ENCODE peak calls at places on chromosomes 13 and 19, in six cellular contexts. R, F, C, V, I and G are unnamed samples.

GRCh38 chr19:16315825-16316505 is 8.7 kb upstream of the KLF2 start:
- DNase-seq in R (peak), F (peak), C (peak), V (no peak), I (no peak), G (peak)

GRCh38 chr19:33472696-33473624 is 48.6 kb downstream of the PEPD start:
- DNase-seq in R (no peak), F (peak), C (peak), V (peak), I (no peak), G (peak)

GRCh38 chr13:73133536-73133935 is 74.7 kb downstream of the KLF5 start:
- DNase-seq in R (no peak), F (peak), C (no peak), V (no peak), I (no peak), G (no peak)

GRCh38 chr13:45325806-45326205 is 15.2 kb downstream of the TPT1 start:
- DNase-seq in R (peak), F (peak), C (peak), V (no peak), I (no peak), G (peak)

GRCh38 chr19:5205388-5205787 is 135.2 kb downstream of the PTPRS start:
- DNase-seq in R (no peak), F (no peak), C (no peak), V (no peak), I (no peak), G (no peak)

GRCh38 chr19:57708641-57709354 is at the start of gene ZNF154:
- DNase-seq in R (peak), F (peak), C (peak), V (peak), I (peak), G (peak)

GRCh38 chr13:41643502-41643901 is 186.2 kb downstream of the RGCC start:
- DNase-seq in R (no peak), F (no peak), C (no peak), V (no peak), I (no peak), G (no peak)

GRCh38 chr13:50679321-50679720 is 164.2 kb downstream of the DLEU7 start:
- DNase-seq in R (no peak), F (no peak), C (no peak), V (no peak), I (no peak), G (peak)

GRCh38 chr19:1109697-1110671 is 6.2 kb downstream of the GPX4 start:
- DNase-seq in R (no peak), F (no peak), C (no peak), V (no peak), I (no peak), G (no peak)

GRCh38 chr19:12015015-12015752 is 20.3 kb downstream of the ZNF433 start:
- DNase-seq in R (no peak), F (peak), C (no peak), V (no peak), I (no peak), G (no peak)

GRCh38 chr13:20828540-20829364 is 55.0 kb upstream of the EEF1AKMT1 start:
- DNase-seq in R (no peak), F (peak), C (peak), V (no peak), I (peak), G (peak)

GRCh38 chr19:51327066-51327985 is 14.6 kb downstream of the VSIG10L start:
- DNase-seq in R (peak), F (peak), C (peak), V (peak), I (peak), G (peak)

GRCh38 chr19:30315159-30315558 is 57.0 kb upstream of the ZNF536 start:
- DNase-seq in R (no peak), F (no peak), C (no peak), V (no peak), I (no peak), G (no peak)

DNA sequence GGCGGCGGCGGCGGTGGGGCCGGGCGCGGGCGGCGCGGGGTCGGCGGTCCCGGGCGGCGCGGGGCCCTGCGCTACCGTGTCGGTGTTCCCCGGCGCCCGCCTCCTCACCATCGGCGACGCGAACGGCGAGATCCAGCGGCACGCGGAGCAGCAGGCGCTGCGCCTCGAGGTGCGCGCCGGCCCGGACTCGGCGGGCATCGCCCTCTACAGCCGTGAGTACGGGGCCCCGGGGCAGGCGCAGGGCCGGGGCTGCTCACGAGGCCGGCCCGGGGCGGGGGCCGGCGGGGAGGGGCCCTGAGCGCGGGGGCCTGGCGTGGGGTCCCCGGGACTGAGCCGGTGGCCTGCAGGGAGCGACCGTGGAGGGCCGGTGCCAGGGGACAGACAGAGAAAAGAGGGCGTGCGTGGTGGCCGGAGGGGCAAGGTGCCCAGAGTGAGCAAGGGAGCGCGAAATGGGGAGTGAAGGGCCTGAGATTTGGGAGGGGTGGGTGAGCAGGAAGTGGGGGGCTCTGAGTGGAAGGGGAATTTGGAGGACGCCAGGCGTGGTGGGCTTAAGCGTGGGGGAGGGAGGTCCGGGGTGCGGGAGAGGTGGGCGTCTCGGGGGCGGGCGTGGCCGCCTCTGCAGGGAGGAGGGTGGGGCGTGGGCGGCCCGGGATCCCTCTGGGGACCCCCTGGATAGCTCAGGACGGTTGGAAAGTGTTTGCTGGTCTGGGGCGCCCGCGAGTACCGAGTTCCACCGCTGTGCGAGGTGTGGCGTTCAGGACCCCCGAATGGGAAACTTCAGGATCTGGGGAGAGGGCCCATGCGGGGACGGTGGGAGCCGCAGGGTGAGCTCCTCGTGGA is 578 bp downstream of the CARM1 start:
- DNase-seq in R (peak), F (no peak), C (no peak), V (peak), I (peak), G (no peak)
- TF ChIP-seq CTCF in R (peak), F (peak), C (no peak), V (peak), I (peak), G (peak)

DNA sequence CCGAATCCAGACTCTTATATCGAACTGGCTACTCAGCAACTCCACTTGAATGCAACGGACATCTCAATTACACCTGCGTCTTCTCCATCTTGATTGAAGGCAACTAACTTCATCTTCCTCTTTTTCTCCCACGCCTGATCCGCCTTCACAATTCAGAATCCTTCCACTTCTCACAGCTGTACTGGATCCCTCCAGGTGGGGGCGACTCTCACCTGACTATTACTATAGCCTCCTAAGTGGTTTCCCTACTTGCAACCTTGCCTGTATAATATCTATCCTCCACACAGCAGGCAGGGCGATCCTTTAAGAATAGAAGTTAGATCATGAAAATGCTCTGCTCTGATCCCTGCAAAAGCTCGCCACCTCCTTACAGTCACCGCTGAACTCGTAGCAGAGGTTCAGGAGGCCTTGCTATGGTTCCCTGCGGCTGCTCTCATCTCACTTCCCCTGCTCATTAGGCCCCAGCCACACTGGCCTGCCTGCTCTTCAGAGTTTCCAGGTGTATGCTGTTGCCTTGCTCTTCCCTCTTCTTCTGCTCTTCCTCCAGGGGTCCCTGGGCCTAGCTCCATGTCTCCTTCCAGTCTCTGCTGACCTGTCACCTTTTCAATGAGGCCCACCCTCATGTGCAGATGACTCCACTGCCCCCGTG is 31.9 kb downstream of the RFXAP start:
- DNase-seq in R (no peak), F (peak), C (no peak), V (peak), I (peak), G (no peak)
- TF ChIP-seq CTCF in R (peak), F (peak), C (peak), V (peak), I (peak), G (peak)

GRCh38 chr19:49014870-49015255 is 2.0 kb downstream of the LHB start:
- DNase-seq in R (no peak), F (no peak), C (no peak), V (no peak), I (no peak), G (no peak)
- TF ChIP-seq CTCF in R (no peak), F (no peak), C (no peak), V (no peak), I (no peak), G (no peak)

DNA sequence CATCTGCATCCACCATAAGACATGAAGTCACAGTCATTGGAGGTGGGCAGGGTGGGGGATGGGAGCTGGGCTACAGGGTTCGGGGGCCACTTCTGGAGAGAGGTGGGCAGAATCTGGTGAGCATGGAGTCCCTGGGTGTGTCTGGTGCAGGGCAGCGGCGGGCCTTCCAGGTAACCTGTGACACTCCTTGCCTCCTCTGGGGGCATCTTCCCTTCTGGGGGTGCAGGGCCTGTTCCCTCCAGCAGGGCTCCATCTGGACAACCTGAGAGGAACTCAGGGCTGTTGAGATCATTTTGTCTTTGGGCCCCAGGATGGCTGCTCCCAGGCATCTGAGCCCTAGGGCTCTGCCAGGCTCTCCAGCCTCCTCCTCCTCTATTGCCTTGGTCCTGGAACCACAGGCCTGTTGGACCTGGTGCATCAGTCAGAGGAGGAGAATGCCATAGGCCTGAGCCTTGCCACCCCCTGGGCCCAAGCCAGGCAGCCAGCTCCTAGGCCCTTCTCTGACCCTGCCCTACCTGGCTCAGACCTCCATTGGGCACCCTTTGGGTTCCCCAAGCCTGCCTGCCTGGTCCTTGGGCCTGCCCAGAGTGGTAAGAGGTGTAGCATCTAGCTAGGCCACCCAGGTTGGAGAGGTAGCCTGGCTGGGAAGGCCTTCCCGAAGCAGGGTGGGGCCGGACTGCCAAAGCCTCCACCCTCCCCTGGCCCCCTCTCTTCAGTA is 13.4 kb downstream of the LYL1 start:
- DNase-seq in R (no peak), F (no peak), C (no peak), V (peak), I (no peak), G (no peak)
- TF ChIP-seq CTCF in R (peak), F (peak), C (peak), V (peak), I (peak), G (peak)

GRCh38 chr13:113730145-113730750 is 28.8 kb upstream of the TMEM255B start:
- DNase-seq in R (no peak), F (no peak), C (no peak), V (no peak), I (no peak), G (no peak)

GRCh38 chr13:113732176-113732960 is 26.7 kb upstream of the TMEM255B start:
- DNase-seq in R (no peak), F (no peak), C (no peak), V (no peak), I (no peak), G (no peak)

GRCh38 chr13:113732961-113733950 is 25.8 kb upstream of the TMEM255B start:
- DNase-seq in R (no peak), F (no peak), C (no peak), V (no peak), I (no peak), G (no peak)

GRCh38 chr13:113730831-113731191 is 28.2 kb upstream of the TMEM255B start:
- DNase-seq in R (no peak), F (no peak), C (no peak), V (no peak), I (no peak), G (no peak)

GRCh38 chr13:113731192-113732175 is 27.5 kb upstream of the TMEM255B start:
- DNase-seq in R (no peak), F (no peak), C (no peak), V (no peak), I (no peak), G (no peak)
- TF ChIP-seq CTCF in R (no peak), F (no peak), C (no peak), V (no peak), I (no peak), G (no peak)

DNA sequence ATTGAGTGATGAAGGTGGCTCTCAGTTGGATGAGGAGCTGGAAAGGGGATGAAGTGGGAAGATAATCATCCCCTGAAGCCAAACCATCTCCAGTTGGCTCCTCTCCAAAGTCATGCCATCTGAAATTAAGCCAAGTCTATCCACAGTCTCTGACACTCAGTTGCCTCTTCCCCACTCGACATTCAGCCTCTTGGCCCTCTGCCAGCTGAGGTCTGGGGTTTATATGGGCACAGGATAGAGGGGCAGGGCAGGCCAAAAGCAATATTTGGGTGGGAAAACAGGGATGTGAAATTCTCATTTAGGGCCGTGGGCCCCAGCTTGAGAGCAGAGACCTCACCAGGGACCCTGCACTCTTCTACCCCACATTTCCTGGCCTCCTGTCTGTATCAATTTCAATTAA is 85.9 kb downstream of the SLITRK1 start:
- DNase-seq in R (no peak), F (no peak), C (no peak), V (no peak), I (no peak), G (no peak)
- TF ChIP-seq CTCF in R (no peak), F (no peak), C (no peak), V (no peak), I (no peak), G (no peak)

GRCh38 chr13:26132756-26133155 is 80.9 kb upstream of the SHISA2 start:
- DNase-seq in R (no peak), F (peak), C (peak), V (no peak), I (no peak), G (peak)
- TF ChIP-seq CTCF in R (peak), F (peak), C (peak), V (no peak), I (no peak), G (peak)

DNA sequence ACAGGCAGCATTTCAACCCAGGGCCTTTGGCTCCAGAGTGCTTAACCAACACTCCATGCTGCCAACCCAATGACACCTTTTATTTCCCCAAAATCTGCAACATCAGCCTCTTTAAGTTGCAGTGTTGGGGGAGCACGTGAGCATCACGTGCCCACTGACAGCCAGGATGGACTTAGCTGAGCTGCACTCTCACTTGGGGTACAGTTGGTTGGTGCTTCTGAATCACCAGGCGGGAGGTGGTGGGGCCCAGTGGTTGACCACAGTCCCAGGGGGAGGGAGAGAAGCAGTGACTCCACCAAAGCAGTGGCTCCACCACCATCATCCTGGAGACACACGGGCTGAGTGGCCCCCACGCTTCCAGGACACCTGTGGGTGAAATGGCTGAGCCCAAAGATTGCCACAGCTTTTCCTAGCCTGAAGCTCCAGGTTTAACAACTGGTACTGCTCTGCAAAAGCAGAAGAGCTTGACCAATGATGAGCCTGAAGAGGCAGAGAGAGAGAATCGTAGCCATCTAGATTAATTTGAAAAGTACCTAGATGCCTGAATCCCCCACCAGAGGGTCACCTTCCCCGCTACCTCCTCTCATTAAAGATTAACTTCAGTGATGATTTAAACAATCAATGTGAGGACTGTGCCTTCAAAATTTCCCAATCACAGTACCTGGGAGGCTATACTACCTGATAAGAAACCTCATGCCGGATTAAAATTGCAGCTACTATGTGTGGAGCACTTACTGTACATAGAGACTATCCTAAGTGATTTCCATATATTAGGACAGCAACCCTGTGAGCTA is 193.8 kb downstream of the FOXO1 start:
- DNase-seq in R (no peak), F (no peak), C (no peak), V (no peak), I (no peak), G (no peak)
- TF ChIP-seq CTCF in R (no peak), F (no peak), C (no peak), V (no peak), I (no peak), G (no peak)